ENCODE peak calls at places on chromosome 11, in four cellular contexts. P is K562, I is H1, D is GM12878. L is an unnamed sample.
A peak's percentile ranks its signal among the peaks of the same experiment; 100 is the strongest.

GRCh38 chr11:36412781-36413383 is 97.2 kb downstream of the TRAF6 start:
- DNase-seq in P (no peak), I (no peak), D (no peak), L (no peak)

GRCh38 chr11:8826901-8827560 is 84.0 kb upstream of the AKIP1 start:
- DNase-seq in P (peak; percentile 40), I (no peak), D (no peak), L (no peak)

GRCh38 chr11:45794169-45794568 is 10.8 kb upstream of the SLC35C1 start:
- DNase-seq in P (no peak), I (no peak), D (no peak), L (no peak)

GRCh38 chr11:81674211-81674610 is 1059.5 kb downstream of the FAM181B start:
- DNase-seq in P (no peak), I (no peak), D (no peak), L (no peak)

GRCh38 chr11:91978747-91979146 is 245.9 kb upstream of the FAT3 start:
- DNase-seq in P (no peak), I (no peak), D (no peak), L (no peak)

GRCh38 chr11:66626382-66626781 is 10.0 kb downstream of the RBM14 start:
- DNase-seq in P (no peak), I (no peak), D (no peak), L (no peak)

GRCh38 chr11:34316347-34317037 is 41.3 kb downstream of the ABTB2 start:
- DNase-seq in P (no peak), I (no peak), D (no peak), L (no peak)

GRCh38 chr11:102843474-102843873 is at the start of gene MMP3:
- DNase-seq in P (no peak), I (no peak), D (no peak), L (no peak)

GRCh38 chr11:116693206-116694016 is 79.4 kb downstream of the BUD13 start:
- DNase-seq in P (no peak), I (no peak), D (no peak), L (no peak)

GRCh38 chr11:58578635-58579191 is at the start of gene ZFP91:
- DNase-seq in P (peak; percentile 98), I (peak; percentile 89), D (peak; percentile 87), L (peak; percentile 95)

GRCh38 chr11:58576792-58577440 is 1.3 kb upstream of the LPXN start:
- DNase-seq in P (peak; percentile 38), I (no peak), D (no peak), L (no peak)

GRCh38 chr11:58578136-58578634 is 678 bp upstream of the ZFP91 start:
- DNase-seq in P (peak; percentile 96), I (peak; percentile 91), D (peak; percentile 98), L (peak; percentile 97)

GRCh38 chr11:58579192-58580129 is 598 bp downstream of the ZFP91 start:
- DNase-seq in P (peak; percentile 95), I (peak; percentile 61), D (no peak), L (peak; percentile 78)

DNA sequence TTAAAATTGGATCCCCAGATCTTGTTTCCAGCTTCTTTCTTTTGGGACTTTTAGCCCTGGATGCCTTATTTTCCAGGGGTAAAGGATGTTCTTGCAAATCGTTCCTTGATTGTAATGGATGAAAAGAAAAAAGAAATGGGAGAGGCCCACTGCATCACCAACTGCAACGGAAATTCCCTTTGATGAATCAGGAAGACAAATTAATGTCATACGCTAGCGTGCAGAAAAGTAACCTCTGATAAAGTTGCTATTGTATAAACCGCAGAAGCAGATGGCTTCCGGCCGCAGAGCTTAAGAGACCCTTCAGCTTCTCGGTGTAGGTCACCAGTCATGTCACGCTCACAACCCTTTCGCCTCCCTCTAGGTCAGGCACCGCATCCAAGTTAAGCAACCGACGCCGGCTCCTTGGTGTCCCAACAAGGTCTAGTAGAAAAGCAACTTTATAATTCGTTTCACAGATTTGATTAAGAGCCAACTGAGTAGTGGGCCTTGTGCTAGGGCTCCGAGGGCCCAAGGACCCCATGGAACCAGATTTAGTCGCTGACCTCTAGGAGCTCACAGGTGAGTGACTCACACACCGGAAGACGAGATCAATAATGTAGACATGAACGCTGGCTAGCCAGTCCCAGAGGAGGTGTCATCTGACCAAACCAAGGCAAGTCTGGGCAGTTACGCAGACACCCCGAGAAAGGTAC is 1.3 kb upstream of the ZFP91 start:
- DNase-seq in P (no peak), I (no peak), D (peak; percentile 66), L (no peak)
- TF ChIP-seq EGR1 in P (no peak), I (no peak), D (no peak), L (no peak)

GRCh38 chr11:18394928-18395734 is 768 bp downstream of the LDHA start:
- DNase-seq in P (peak; percentile 47), I (no peak), D (no peak), L (no peak)
- TF ChIP-seq MAX in P (no peak), I (no peak), D (no peak), L (no peak)

GRCh38 chr11:47551086-47551485 is 1.8 kb downstream of the CELF1 start:
- DNase-seq in P (peak; percentile 64), I (no peak), D (no peak), L (no peak)
- TF ChIP-seq EGR1 in P (no peak), I (no peak), D (no peak), L (no peak)

DNA sequence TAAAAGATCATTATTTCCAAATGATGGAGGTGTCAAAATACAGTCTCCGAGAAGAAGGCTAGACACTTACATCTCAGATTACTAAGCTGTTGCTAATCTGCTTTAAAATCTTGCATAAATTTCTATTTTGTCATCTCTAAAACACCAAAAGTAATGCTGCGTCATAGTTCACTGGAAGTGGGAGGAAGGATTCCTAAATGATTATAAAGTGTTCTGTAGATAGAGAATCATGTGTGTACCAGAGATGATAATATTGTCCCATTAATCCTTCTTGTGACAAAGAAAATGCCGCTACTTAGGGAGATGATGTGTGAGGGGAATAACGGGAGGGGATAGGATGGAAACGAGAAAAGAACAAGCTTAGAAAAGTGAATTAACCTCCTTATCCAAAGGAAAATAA is 268.6 kb downstream of the JRKL start:
- DNase-seq in P (peak; percentile 41), I (no peak), D (no peak), L (no peak)
- TF ChIP-seq MAX in P (no peak), I (no peak), D (no peak), L (no peak)

GRCh38 chr11:67698247-67698646 is 23.8 kb upstream of the ALDH3B2 start:
- DNase-seq in P (peak; percentile 60), I (no peak), D (no peak), L (peak; percentile 22)
- TF ChIP-seq EGR1 in P (no peak), I (no peak), D (no peak), L (no peak)

DNA sequence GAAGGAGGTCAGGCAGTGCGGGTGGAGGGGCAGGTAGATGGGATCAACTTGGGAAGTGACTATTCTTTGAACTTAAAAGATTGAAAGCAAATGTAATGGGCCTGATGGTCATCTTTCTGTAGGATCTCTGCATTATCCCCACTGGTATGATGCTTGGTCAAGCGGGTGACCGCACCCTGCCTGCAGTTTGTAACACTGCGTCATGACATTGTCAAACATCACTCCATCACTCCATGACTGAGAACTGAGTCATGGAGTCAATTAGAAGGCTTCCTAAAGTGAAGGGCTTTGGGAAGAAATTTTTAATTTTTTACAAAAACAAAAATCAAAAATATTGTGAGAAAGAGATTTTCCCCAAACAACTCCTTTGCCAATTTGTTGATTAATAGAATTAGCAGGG is 62.4 kb upstream of the BMAL1 start:
- DNase-seq in P (no peak), I (no peak), D (no peak), L (peak; percentile 72)
- TF ChIP-seq MAX in P (no peak), I (no peak), D (no peak), L (no peak)

GRCh38 chr11:12599408-12600143 is 74.6 kb upstream of the TEAD1 start:
- DNase-seq in P (peak; percentile 80), I (peak; percentile 57), D (peak; percentile 2), L (peak; percentile 40)
- TF ChIP-seq EGR1 in P (no peak), I (no peak), D (no peak), L (no peak)